ENCODE peak calls at places on chromosomes 2 and 18, in seven cellular contexts. B is HCT116, C is GM12878, U is HepG2, W is WTC11, K is H1, A is K562. D is an unnamed sample.

GRCh38 chr18:27120246-27120645 is 64.9 kb downstream of the CHST9 start:
- DNase-seq in B (no peak), C (no peak), U (no peak), W (no peak), K (no peak), A (no peak), D (no peak)

GRCh38 chr2:145199052-145199451 is 679.1 kb upstream of the ZEB2 start:
- DNase-seq in B (no peak), C (no peak), U (no peak), W (no peak), K (no peak), A (no peak), D (no peak)

GRCh38 chr2:53768233-53768542 is 584 bp downstream of the CHAC2 start:
- DNase-seq in B (no peak), C (no peak), U (no peak), W (peak), K (no peak), A (peak), D (no peak)

GRCh38 chr2:75705921-75706320 is 4.8 kb downstream of the GCFC2 start:
- DNase-seq in B (no peak), C (no peak), U (no peak), W (no peak), K (no peak), A (no peak), D (no peak)

GRCh38 chr2:38514603-38515154 is 88.0 kb downstream of the HNRNPLL start:
- DNase-seq in B (no peak), C (no peak), U (no peak), W (no peak), K (no peak), A (no peak), D (no peak)

GRCh38 chr2:58601017-58601416 is 359.9 kb upstream of the FANCL start:
- DNase-seq in B (no peak), C (no peak), U (no peak), W (no peak), K (no peak), A (peak), D (no peak)

GRCh38 chr18:48968412-48969215 is 17.8 kb upstream of the SMAD7 start:
- DNase-seq in B (no peak), C (no peak), U (no peak), W (no peak), K (no peak), A (no peak), D (no peak)

GRCh38 chr2:160293401-160293911 is 93.4 kb upstream of the ITGB6 start:
- DNase-seq in B (no peak), C (no peak), U (no peak), W (no peak), K (no peak), A (no peak), D (no peak)

GRCh38 chr2:20663196-20664070 is 3.5 kb upstream of the GDF7 start:
- DNase-seq in B (no peak), C (no peak), U (no peak), W (no peak), K (no peak), A (no peak), D (no peak)

GRCh38 chr2:241135737-241136136 is 13.5 kb downstream of the PASK start:
- DNase-seq in B (no peak), C (no peak), U (peak), W (no peak), K (no peak), A (no peak), D (no peak)

GRCh38 chr2:220077488-220077887 is 450.1 kb downstream of the SLC4A3 start:
- DNase-seq in B (no peak), C (no peak), U (no peak), W (no peak), K (no peak), A (no peak), D (no peak)

GRCh38 chr2:107215764-107216398 is 329.9 kb upstream of the ST6GAL2 start:
- DNase-seq in B (no peak), C (no peak), U (no peak), W (no peak), K (no peak), A (no peak), D (no peak)

GRCh38 chr2:46009772-46010171 is 287.4 kb upstream of the EPAS1 start:
- DNase-seq in B (no peak), C (no peak), U (no peak), W (no peak), K (no peak), A (no peak), D (no peak)

GRCh38 chr2:190759749-190760213 is 110.9 kb downstream of the NAB1 start:
- DNase-seq in B (peak), C (no peak), U (peak), W (no peak), K (no peak), A (peak), D (no peak)

GRCh38 chr2:57893347-57893746 is 153.3 kb upstream of the VRK2 start:
- DNase-seq in B (no peak), C (no peak), U (no peak), W (no peak), K (no peak), A (no peak), D (no peak)

GRCh38 chr2:54054271-54054670 is 61.1 kb upstream of the ACYP2 start:
- DNase-seq in B (no peak), C (peak), U (no peak), W (no peak), K (no peak), A (no peak), D (no peak)

GRCh38 chr2:15649556-15650255 is 58.0 kb downstream of the DDX1 start:
- DNase-seq in B (no peak), C (no peak), U (no peak), W (no peak), K (peak), A (no peak), D (no peak)

GRCh38 chr18:79552696-79553095 is 126.9 kb upstream of the CTDP1 start:
- DNase-seq in B (no peak), C (no peak), U (no peak), W (no peak), K (no peak), A (no peak), D (no peak)

GRCh38 chr2:127362971-127363370 is 24.8 kb downstream of the MAP3K2 start:
- DNase-seq in B (no peak), C (no peak), U (no peak), W (no peak), K (no peak), A (no peak), D (no peak)

GRCh38 chr2:219362524-219363164 is 25.1 kb downstream of the DNPEP start:
- DNase-seq in B (no peak), C (peak), U (no peak), W (no peak), K (no peak), A (no peak), D (no peak)

GRCh38 chr18:48974304-48975220 is 23.8 kb upstream of the SMAD7 start:
- DNase-seq in B (no peak), C (no peak), U (no peak), W (peak), K (no peak), A (no peak), D (no peak)

GRCh38 chr18:51654441-51655326 is 457.2 kb upstream of the MEX3C start:
- DNase-seq in B (no peak), C (no peak), U (no peak), W (peak), K (peak), A (no peak), D (no peak)

GRCh38 chr2:108893277-108893676 is 95.7 kb downstream of the EDAR start:
- DNase-seq in B (no peak), C (no peak), U (no peak), W (no peak), K (no peak), A (no peak), D (no peak)

GRCh38 chr18:22026362-22026761 is 143.0 kb upstream of the GATA6 start:
- DNase-seq in B (no peak), C (no peak), U (no peak), W (no peak), K (no peak), A (no peak), D (no peak)

GRCh38 chr18:21242141-21243040 is at the start of gene GREB1L:
- DNase-seq in B (peak), C (no peak), U (peak), W (peak), K (peak), A (no peak), D (peak)

GRCh38 chr2:184680825-184681224 is 82.5 kb downstream of the ZNF804A start:
- DNase-seq in B (no peak), C (no peak), U (no peak), W (no peak), K (no peak), A (no peak), D (no peak)

GRCh38 chr2:229297284-229297683 is 26.2 kb upstream of the PID1 start:
- DNase-seq in B (no peak), C (no peak), U (no peak), W (no peak), K (no peak), A (no peak), D (no peak)

DNA sequence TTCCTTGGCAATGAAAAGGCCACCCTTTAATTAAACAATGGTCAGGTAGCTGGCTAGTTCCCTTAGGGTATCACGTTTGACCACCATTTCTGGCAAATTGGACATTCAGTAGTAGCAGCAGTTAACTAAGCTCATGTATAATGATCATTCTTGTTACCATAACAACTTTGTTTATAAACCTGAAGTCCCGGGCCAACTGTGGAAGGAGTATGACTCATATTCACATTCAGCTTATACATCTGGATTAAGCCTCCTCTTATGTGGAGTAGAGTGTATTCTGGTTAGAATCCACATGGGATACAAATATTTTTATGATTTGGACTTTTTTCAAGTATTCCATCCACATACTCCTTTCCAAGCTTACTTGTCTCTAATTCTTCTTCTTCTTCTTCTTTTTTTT is 70.3 kb upstream of the ZSWIM2 start:
- DNase-seq in B (peak), C (no peak), U (no peak), W (no peak), K (no peak), A (no peak), D (no peak)
- TF ChIP-seq SP1 in B (no peak), C (no peak), U (no peak), W (no peak), K (no peak), A (no peak), D (no peak)

GRCh38 chr2:36618381-36618780 is 20.4 kb upstream of the FEZ2 start:
- DNase-seq in B (peak), C (peak), U (peak), W (peak), K (peak), A (peak), D (peak)
- TF ChIP-seq SP1 in B (peak), C (no peak), U (no peak), W (no peak), K (peak), A (no peak), D (no peak)

GRCh38 chr2:6887783-6888192 is 10.2 kb downstream of the RSAD2 start:
- DNase-seq in B (no peak), C (no peak), U (no peak), W (no peak), K (no peak), A (peak), D (no peak)
- TF ChIP-seq SP1 in B (no peak), C (no peak), U (no peak), W (no peak), K (no peak), A (no peak), D (no peak)

GRCh38 chr2:165425556-165425955 is 43.9 kb upstream of the CSRNP3 start:
- DNase-seq in B (no peak), C (no peak), U (no peak), W (no peak), K (no peak), A (no peak), D (no peak)
- TF ChIP-seq SP1 in B (no peak), C (no peak), U (no peak), W (no peak), K (no peak), A (no peak), D (no peak)

DNA sequence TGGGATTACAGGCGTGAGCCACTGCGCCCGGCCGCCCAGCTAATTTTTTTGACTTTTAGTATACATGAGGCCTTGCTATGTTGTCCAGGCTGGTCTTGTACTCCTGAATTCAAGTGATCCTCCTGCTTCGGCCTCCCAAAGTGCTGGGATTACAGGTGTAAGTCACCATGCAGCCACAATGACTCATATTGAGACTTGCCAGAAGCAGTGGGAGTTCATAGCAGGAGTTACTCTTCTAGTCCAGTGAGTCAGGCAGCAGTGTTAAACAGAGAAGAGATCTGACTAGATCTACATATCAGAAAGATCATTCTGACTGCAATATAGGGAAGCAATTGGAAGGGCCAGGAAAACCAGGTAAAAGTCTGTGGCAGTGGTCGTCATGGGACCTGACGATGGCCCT is 1.5 kb upstream of the FLACC1 start:
- DNase-seq in B (peak), C (no peak), U (no peak), W (no peak), K (no peak), A (no peak), D (no peak)
- TF ChIP-seq SP1 in B (peak), C (no peak), U (no peak), W (no peak), K (no peak), A (no peak), D (no peak)

DNA sequence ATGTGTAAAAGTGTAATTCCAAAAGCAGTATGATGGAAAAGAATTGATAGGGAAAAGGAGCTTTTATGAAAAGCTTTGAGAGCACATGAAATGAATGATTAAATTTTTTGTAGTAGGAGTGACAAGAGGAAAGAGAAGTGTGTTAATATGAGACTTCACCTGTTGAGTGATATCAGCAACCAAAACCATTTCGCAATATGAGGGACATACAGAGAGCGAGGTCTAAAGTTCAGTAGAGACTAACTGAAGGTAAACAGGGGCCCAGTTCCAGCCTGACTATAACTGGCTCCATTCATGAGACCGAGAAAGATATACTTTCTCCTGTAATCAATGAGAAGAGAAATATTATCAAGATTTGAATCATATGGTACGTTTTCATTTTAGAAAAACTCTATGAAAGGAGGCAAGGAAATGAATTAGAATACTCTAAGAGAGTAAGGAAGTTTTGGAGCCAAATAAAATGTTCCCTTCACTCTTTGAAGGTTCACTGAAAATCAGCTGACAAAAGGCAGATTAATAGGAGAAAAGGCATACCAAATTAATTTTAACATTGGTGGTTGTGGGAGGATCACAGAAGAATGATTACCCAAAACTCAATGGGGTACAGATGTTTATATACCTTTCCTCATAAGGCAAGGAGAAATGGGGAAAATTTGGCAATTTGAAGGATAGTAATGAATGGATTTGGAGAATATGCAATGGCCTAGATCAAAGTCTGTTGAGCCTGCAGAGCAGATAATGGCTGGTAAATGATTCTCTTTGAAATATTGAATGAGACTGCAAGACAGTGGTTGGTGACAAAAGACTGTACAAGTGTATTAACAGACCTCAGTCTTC is 932.2 kb downstream of the TDRD15 start:
- DNase-seq in B (no peak), C (no peak), U (peak), W (no peak), K (no peak), A (no peak), D (no peak)
- TF ChIP-seq SP1 in B (no peak), C (no peak), U (no peak), W (no peak), K (no peak), A (no peak), D (no peak)

GRCh38 chr2:235238537-235238936 is 255.3 kb upstream of the AGAP1 start:
- DNase-seq in B (no peak), C (no peak), U (no peak), W (no peak), K (no peak), A (no peak), D (no peak)
- TF ChIP-seq SP1 in B (no peak), C (no peak), U (no peak), W (no peak), K (no peak), A (no peak), D (no peak)

DNA sequence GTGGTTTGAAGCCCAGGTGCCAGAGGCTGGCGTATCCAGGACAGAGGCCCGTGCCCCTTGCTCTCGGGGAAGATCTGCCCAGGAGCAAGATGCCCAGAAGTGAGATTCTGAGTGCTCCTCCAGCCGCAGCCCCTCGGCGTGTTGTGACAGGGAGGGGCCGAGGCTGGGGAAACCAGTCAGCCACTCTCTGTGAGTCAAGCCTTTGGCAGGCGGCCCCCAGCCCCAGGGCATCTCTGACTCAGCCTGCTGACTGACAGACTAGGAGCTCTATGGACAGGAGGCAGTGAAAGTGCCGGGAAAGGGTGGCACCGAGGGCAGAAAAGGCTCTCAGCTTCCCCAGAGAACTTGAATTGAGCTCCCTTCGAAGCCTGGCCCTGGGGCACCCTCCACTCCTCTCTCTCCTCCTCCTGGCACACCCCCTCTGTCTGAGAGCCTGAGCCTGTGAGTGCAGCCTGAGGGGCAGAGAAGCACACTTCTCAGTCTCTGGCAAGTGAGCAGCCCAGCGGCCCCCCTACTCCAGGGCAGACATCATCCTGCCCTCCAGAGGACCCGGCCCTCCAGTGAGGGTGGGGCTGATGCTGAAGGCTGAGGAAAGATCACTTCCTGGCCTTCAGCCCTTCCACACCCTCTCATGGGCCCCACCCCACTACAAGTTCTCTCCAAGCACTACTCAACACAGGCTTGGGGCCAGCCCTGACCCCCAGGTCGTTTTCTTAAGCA is 32.1 kb downstream of the CYP26B1 start:
- DNase-seq in B (peak), C (no peak), U (no peak), W (no peak), K (no peak), A (no peak), D (no peak)
- TF ChIP-seq SP1 in B (peak), C (no peak), U (no peak), W (no peak), K (no peak), A (no peak), D (no peak)

GRCh38 chr2:239669181-239669898 is 268.5 kb upstream of the HDAC4 start:
- DNase-seq in B (no peak), C (no peak), U (no peak), W (no peak), K (no peak), A (no peak), D (no peak)
- TF ChIP-seq SP1 in B (no peak), C (no peak), U (no peak), W (no peak), K (no peak), A (no peak), D (no peak)

GRCh38 chr2:180655842-180656454 is 324.5 kb upstream of the UBE2E3 start:
- DNase-seq in B (no peak), C (no peak), U (no peak), W (no peak), K (no peak), A (no peak), D (peak)

GRCh38 chr2:180653481-180653880 is 326.9 kb upstream of the UBE2E3 start:
- DNase-seq in B (no peak), C (no peak), U (no peak), W (no peak), K (no peak), A (no peak), D (no peak)

GRCh38 chr2:180656455-180656847 is 324.0 kb upstream of the UBE2E3 start:
- DNase-seq in B (peak), C (no peak), U (peak), W (no peak), K (no peak), A (no peak), D (no peak)

GRCh38 chr2:180657054-180657453 is 323.4 kb upstream of the UBE2E3 start:
- DNase-seq in B (peak), C (no peak), U (no peak), W (no peak), K (no peak), A (no peak), D (no peak)

GRCh38 chr2:180655393-180655792 is 325.0 kb upstream of the UBE2E3 start:
- DNase-seq in B (no peak), C (no peak), U (no peak), W (no peak), K (no peak), A (no peak), D (no peak)
- TF ChIP-seq SP1 in B (peak), C (no peak), U (no peak), W (no peak), K (no peak), A (no peak), D (no peak)